ENCODE peak calls at places on chromosomes 5 and 9, in ten cellular contexts. One of them, this sample, is unnamed.

GRCh38 chr9:78097541-78097940 is 65.9 kb upstream of the GNAQ start:
- DNase-seq in CD4-positive, alpha-beta T cell: no peak
- DNase-seq in heart left ventricle: no peak
- DNase-seq in heart right ventricle: no peak
- DNase-seq in glutamatergic neuron: no peak
- DNase-seq in sigmoid colon: no peak
- DNase-seq in endothelial cell: no peak
- DNase-seq in dorsolateral prefrontal cortex: no peak
- DNase-seq in epithelial cell of esophagus: no peak
- DNase-seq in uterus: no peak
- DNase-seq in this sample: no peak

GRCh38 chr5:149358294-149358651 is 427 bp downstream of the PCYOX1L start:
- DNase-seq in CD4-positive, alpha-beta T cell: peak; percentile 47
- DNase-seq in heart left ventricle: peak; percentile 52
- DNase-seq in heart right ventricle: peak; percentile 47
- DNase-seq in glutamatergic neuron: peak; percentile 59
- DNase-seq in sigmoid colon: peak; percentile 86
- DNase-seq in endothelial cell: peak; percentile 18
- DNase-seq in dorsolateral prefrontal cortex: peak; percentile 35
- DNase-seq in epithelial cell of esophagus: peak; percentile 10
- DNase-seq in uterus: peak; percentile 48
- DNase-seq in this sample: peak; percentile 34

GRCh38 chr5:170681013-170681433 is 102.5 kb upstream of the GABRP start:
- DNase-seq in CD4-positive, alpha-beta T cell: no peak
- DNase-seq in heart left ventricle: peak; percentile 19
- DNase-seq in heart right ventricle: peak; percentile 21
- DNase-seq in glutamatergic neuron: peak; percentile 31
- DNase-seq in sigmoid colon: no peak
- DNase-seq in endothelial cell: peak; percentile 82
- DNase-seq in dorsolateral prefrontal cortex: no peak
- DNase-seq in epithelial cell of esophagus: peak; percentile 53
- DNase-seq in uterus: no peak
- DNase-seq in this sample: no peak

GRCh38 chr9:123649909-123650308 is 280.0 kb downstream of the DENND1A start:
- DNase-seq in CD4-positive, alpha-beta T cell: no peak
- DNase-seq in heart left ventricle: no peak
- DNase-seq in heart right ventricle: no peak
- DNase-seq in glutamatergic neuron: no peak
- DNase-seq in sigmoid colon: no peak
- DNase-seq in endothelial cell: no peak
- DNase-seq in dorsolateral prefrontal cortex: no peak
- DNase-seq in epithelial cell of esophagus: no peak
- DNase-seq in uterus: no peak
- DNase-seq in this sample: no peak

GRCh38 chr5:58381566-58381965 is 78.3 kb downstream of the PLK2 start:
- DNase-seq in CD4-positive, alpha-beta T cell: no peak
- DNase-seq in heart left ventricle: no peak
- DNase-seq in heart right ventricle: no peak
- DNase-seq in glutamatergic neuron: no peak
- DNase-seq in sigmoid colon: no peak
- DNase-seq in endothelial cell: no peak
- DNase-seq in dorsolateral prefrontal cortex: no peak
- DNase-seq in epithelial cell of esophagus: no peak
- DNase-seq in uterus: no peak
- DNase-seq in this sample: no peak

GRCh38 chr5:9343146-9343850 is 202.6 kb downstream of the SEMA5A start:
- DNase-seq in CD4-positive, alpha-beta T cell: no peak
- DNase-seq in heart left ventricle: no peak
- DNase-seq in heart right ventricle: no peak
- DNase-seq in glutamatergic neuron: no peak
- DNase-seq in sigmoid colon: no peak
- DNase-seq in endothelial cell: no peak
- DNase-seq in dorsolateral prefrontal cortex: no peak
- DNase-seq in epithelial cell of esophagus: peak; percentile 66
- DNase-seq in uterus: no peak
- DNase-seq in this sample: no peak

GRCh38 chr5:67166460-67166871 is 30.1 kb downstream of the CD180 start:
- DNase-seq in CD4-positive, alpha-beta T cell: peak; percentile 74
- DNase-seq in heart left ventricle: peak; percentile 55
- DNase-seq in heart right ventricle: peak; percentile 61
- DNase-seq in glutamatergic neuron: no peak
- DNase-seq in sigmoid colon: peak; percentile 70
- DNase-seq in endothelial cell: no peak
- DNase-seq in dorsolateral prefrontal cortex: no peak
- DNase-seq in epithelial cell of esophagus: peak; percentile 30
- DNase-seq in uterus: no peak
- DNase-seq in this sample: peak; percentile 48

GRCh38 chr5:173786296-173787187 is 101.6 kb upstream of the CPEB4 start:
- DNase-seq in CD4-positive, alpha-beta T cell: no peak
- DNase-seq in heart left ventricle: no peak
- DNase-seq in heart right ventricle: no peak
- DNase-seq in glutamatergic neuron: no peak
- DNase-seq in sigmoid colon: no peak
- DNase-seq in endothelial cell: no peak
- DNase-seq in dorsolateral prefrontal cortex: no peak
- DNase-seq in epithelial cell of esophagus: no peak
- DNase-seq in uterus: no peak
- DNase-seq in this sample: no peak

GRCh38 chr9:38619556-38620447 is 594 bp downstream of the ANKRD18A start:
- DNase-seq in CD4-positive, alpha-beta T cell: peak; percentile 43
- DNase-seq in heart left ventricle: no peak
- DNase-seq in heart right ventricle: no peak
- DNase-seq in glutamatergic neuron: peak; percentile 34
- DNase-seq in sigmoid colon: no peak
- DNase-seq in endothelial cell: peak; percentile 18
- DNase-seq in dorsolateral prefrontal cortex: no peak
- DNase-seq in epithelial cell of esophagus: peak; percentile 22
- DNase-seq in uterus: no peak
- DNase-seq in this sample: no peak

GRCh38 chr5:43007911-43008368 is 32.2 kb downstream of the ANXA2R start:
- DNase-seq in CD4-positive, alpha-beta T cell: peak; percentile 83
- DNase-seq in heart left ventricle: peak; percentile 63
- DNase-seq in heart right ventricle: peak; percentile 67
- DNase-seq in glutamatergic neuron: peak; percentile 72
- DNase-seq in sigmoid colon: peak; percentile 78
- DNase-seq in endothelial cell: peak; percentile 68
- DNase-seq in dorsolateral prefrontal cortex: no peak
- DNase-seq in epithelial cell of esophagus: peak; percentile 75
- DNase-seq in uterus: peak; percentile 48
- DNase-seq in this sample: no peak

GRCh38 chr5:142636698-142637324 is 49.1 kb downstream of the FGF1 start:
- DNase-seq in CD4-positive, alpha-beta T cell: no peak
- DNase-seq in heart left ventricle: no peak
- DNase-seq in heart right ventricle: no peak
- DNase-seq in glutamatergic neuron: no peak
- DNase-seq in sigmoid colon: no peak
- DNase-seq in endothelial cell: no peak
- DNase-seq in dorsolateral prefrontal cortex: no peak
- DNase-seq in epithelial cell of esophagus: no peak
- DNase-seq in uterus: no peak
- DNase-seq in this sample: no peak

GRCh38 chr9:93920401-93920800 is 34.8 kb downstream of the BARX1 start:
- DNase-seq in CD4-positive, alpha-beta T cell: no peak
- DNase-seq in heart left ventricle: no peak
- DNase-seq in heart right ventricle: no peak
- DNase-seq in glutamatergic neuron: no peak
- DNase-seq in sigmoid colon: no peak
- DNase-seq in endothelial cell: no peak
- DNase-seq in dorsolateral prefrontal cortex: no peak
- DNase-seq in epithelial cell of esophagus: no peak
- DNase-seq in uterus: no peak
- DNase-seq in this sample: no peak

GRCh38 chr9:16672501-16672900 is 198.0 kb downstream of the BNC2 start:
- DNase-seq in CD4-positive, alpha-beta T cell: no peak
- DNase-seq in heart left ventricle: no peak
- DNase-seq in heart right ventricle: no peak
- DNase-seq in glutamatergic neuron: no peak
- DNase-seq in sigmoid colon: no peak
- DNase-seq in endothelial cell: no peak
- DNase-seq in dorsolateral prefrontal cortex: no peak
- DNase-seq in epithelial cell of esophagus: no peak
- DNase-seq in uterus: no peak
- DNase-seq in this sample: no peak

GRCh38 chr9:98908897-98909634 is 34.6 kb upstream of the COL15A1 start:
- DNase-seq in CD4-positive, alpha-beta T cell: no peak
- DNase-seq in heart left ventricle: no peak
- DNase-seq in heart right ventricle: no peak
- DNase-seq in glutamatergic neuron: no peak
- DNase-seq in sigmoid colon: no peak
- DNase-seq in endothelial cell: no peak
- DNase-seq in dorsolateral prefrontal cortex: no peak
- DNase-seq in epithelial cell of esophagus: no peak
- DNase-seq in uterus: no peak
- DNase-seq in this sample: no peak

GRCh38 chr9:134585746-134586706 is 55.6 kb upstream of the COL5A1 start:
- DNase-seq in CD4-positive, alpha-beta T cell: peak; percentile 25
- DNase-seq in heart left ventricle: no peak
- DNase-seq in heart right ventricle: no peak
- DNase-seq in glutamatergic neuron: peak; percentile 50
- DNase-seq in sigmoid colon: no peak
- DNase-seq in endothelial cell: no peak
- DNase-seq in dorsolateral prefrontal cortex: no peak
- DNase-seq in epithelial cell of esophagus: no peak
- DNase-seq in uterus: peak; percentile 8
- DNase-seq in this sample: no peak
- TF ChIP-seq CTCF in CD4-positive, alpha-beta T cell: no peak
- TF ChIP-seq CTCF in heart left ventricle: no peak
- TF ChIP-seq CTCF in heart right ventricle: no peak
- TF ChIP-seq CTCF in glutamatergic neuron: no peak
- TF ChIP-seq CTCF in sigmoid colon: no peak
- TF ChIP-seq CTCF in endothelial cell: no peak
- TF ChIP-seq CTCF in dorsolateral prefrontal cortex: no peak
- TF ChIP-seq CTCF in epithelial cell of esophagus: no peak
- TF ChIP-seq CTCF in uterus: no peak
- TF ChIP-seq CTCF in this sample: no peak

GRCh38 chr9:136313111-136314055 is 9.5 kb upstream of the CCDC187 start:
- DNase-seq in CD4-positive, alpha-beta T cell: no peak
- DNase-seq in heart left ventricle: no peak
- DNase-seq in heart right ventricle: peak; percentile 6
- DNase-seq in glutamatergic neuron: no peak
- DNase-seq in sigmoid colon: no peak
- DNase-seq in endothelial cell: no peak
- DNase-seq in dorsolateral prefrontal cortex: no peak
- DNase-seq in epithelial cell of esophagus: no peak
- DNase-seq in uterus: no peak
- DNase-seq in this sample: no peak
- TF ChIP-seq CTCF in CD4-positive, alpha-beta T cell: no peak
- TF ChIP-seq CTCF in heart left ventricle: no peak
- TF ChIP-seq CTCF in heart right ventricle: no peak
- TF ChIP-seq CTCF in glutamatergic neuron: no peak
- TF ChIP-seq CTCF in sigmoid colon: no peak
- TF ChIP-seq CTCF in endothelial cell: no peak
- TF ChIP-seq CTCF in dorsolateral prefrontal cortex: no peak
- TF ChIP-seq CTCF in epithelial cell of esophagus: no peak
- TF ChIP-seq CTCF in uterus: no peak
- TF ChIP-seq CTCF in this sample: no peak

DNA sequence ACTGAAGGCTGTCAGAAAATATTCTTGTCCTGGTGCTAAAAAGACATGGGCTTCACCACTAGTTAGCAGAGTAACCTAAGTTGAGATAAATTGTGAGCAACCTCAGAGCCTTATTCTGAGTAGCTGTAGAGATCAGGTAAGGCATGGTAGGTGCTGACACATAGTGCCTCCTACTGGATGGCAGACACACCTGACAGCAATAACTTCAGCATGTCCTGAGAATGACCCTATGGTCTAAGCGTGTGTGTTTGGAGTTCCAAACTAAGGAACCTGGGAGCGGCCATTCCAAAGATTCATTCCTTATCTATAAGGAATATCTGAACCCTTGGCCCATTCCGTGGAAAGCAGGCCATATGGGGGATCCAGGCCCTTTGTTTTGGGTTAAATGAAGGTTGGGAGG is 46.0 kb downstream of the SLC28A3 start:
- DNase-seq in CD4-positive, alpha-beta T cell: no peak
- DNase-seq in heart left ventricle: no peak
- DNase-seq in heart right ventricle: no peak
- DNase-seq in glutamatergic neuron: no peak
- DNase-seq in sigmoid colon: no peak
- DNase-seq in endothelial cell: no peak
- DNase-seq in dorsolateral prefrontal cortex: no peak
- DNase-seq in epithelial cell of esophagus: no peak
- DNase-seq in uterus: no peak
- DNase-seq in this sample: no peak
- TF ChIP-seq CTCF in CD4-positive, alpha-beta T cell: no peak
- TF ChIP-seq CTCF in heart left ventricle: no peak
- TF ChIP-seq CTCF in heart right ventricle: no peak
- TF ChIP-seq CTCF in glutamatergic neuron: no peak
- TF ChIP-seq CTCF in sigmoid colon: no peak
- TF ChIP-seq CTCF in endothelial cell: no peak
- TF ChIP-seq CTCF in dorsolateral prefrontal cortex: no peak
- TF ChIP-seq CTCF in epithelial cell of esophagus: no peak
- TF ChIP-seq CTCF in uterus: no peak
- TF ChIP-seq CTCF in this sample: no peak

GRCh38 chr5:122447072-122447471 is 135.0 kb downstream of the SNCAIP start:
- DNase-seq in CD4-positive, alpha-beta T cell: no peak
- DNase-seq in heart left ventricle: no peak
- DNase-seq in heart right ventricle: no peak
- DNase-seq in glutamatergic neuron: no peak
- DNase-seq in sigmoid colon: no peak
- DNase-seq in endothelial cell: no peak
- DNase-seq in dorsolateral prefrontal cortex: no peak
- DNase-seq in epithelial cell of esophagus: no peak
- DNase-seq in uterus: no peak
- DNase-seq in this sample: no peak

GRCh38 chr5:122447941-122448340 is 135.9 kb downstream of the SNCAIP start:
- DNase-seq in CD4-positive, alpha-beta T cell: no peak
- DNase-seq in heart left ventricle: no peak
- DNase-seq in heart right ventricle: no peak
- DNase-seq in glutamatergic neuron: no peak
- DNase-seq in sigmoid colon: no peak
- DNase-seq in endothelial cell: no peak
- DNase-seq in dorsolateral prefrontal cortex: no peak
- DNase-seq in epithelial cell of esophagus: no peak
- DNase-seq in uterus: no peak
- DNase-seq in this sample: no peak

GRCh38 chr5:122444411-122444810 is 132.4 kb downstream of the SNCAIP start:
- DNase-seq in CD4-positive, alpha-beta T cell: no peak
- DNase-seq in heart left ventricle: no peak
- DNase-seq in heart right ventricle: no peak
- DNase-seq in glutamatergic neuron: no peak
- DNase-seq in sigmoid colon: no peak
- DNase-seq in endothelial cell: no peak
- DNase-seq in dorsolateral prefrontal cortex: no peak
- DNase-seq in epithelial cell of esophagus: no peak
- DNase-seq in uterus: no peak
- DNase-seq in this sample: no peak

GRCh38 chr5:122442938-122443337 is 130.9 kb downstream of the SNCAIP start:
- DNase-seq in CD4-positive, alpha-beta T cell: no peak
- DNase-seq in heart left ventricle: no peak
- DNase-seq in heart right ventricle: no peak
- DNase-seq in glutamatergic neuron: no peak
- DNase-seq in sigmoid colon: no peak
- DNase-seq in endothelial cell: no peak
- DNase-seq in dorsolateral prefrontal cortex: no peak
- DNase-seq in epithelial cell of esophagus: no peak
- DNase-seq in uterus: no peak
- DNase-seq in this sample: no peak

DNA sequence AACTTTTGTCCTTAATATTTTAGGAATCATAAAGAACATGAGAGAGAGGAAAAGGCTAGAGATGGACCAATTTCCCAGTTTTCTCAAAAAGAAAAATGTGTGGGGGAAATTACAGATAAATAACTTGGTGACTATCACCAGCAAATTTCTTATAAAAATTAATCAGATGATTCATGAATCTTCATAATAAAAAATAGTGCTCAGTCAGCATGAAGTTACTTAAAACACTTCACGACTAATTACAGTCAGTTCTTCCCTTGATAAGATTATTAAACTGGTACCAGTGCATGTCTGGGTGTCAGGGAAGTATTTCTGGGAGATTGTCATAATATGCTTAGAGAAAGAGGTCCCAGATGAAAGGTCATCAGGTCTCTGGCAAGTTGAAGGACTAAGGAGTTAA is 133.0 kb downstream of the SNCAIP start:
- DNase-seq in CD4-positive, alpha-beta T cell: no peak
- DNase-seq in heart left ventricle: no peak
- DNase-seq in heart right ventricle: no peak
- DNase-seq in glutamatergic neuron: no peak
- DNase-seq in sigmoid colon: no peak
- DNase-seq in endothelial cell: no peak
- DNase-seq in dorsolateral prefrontal cortex: no peak
- DNase-seq in epithelial cell of esophagus: no peak
- DNase-seq in uterus: no peak
- DNase-seq in this sample: no peak
- TF ChIP-seq CTCF in CD4-positive, alpha-beta T cell: no peak
- TF ChIP-seq CTCF in heart left ventricle: no peak
- TF ChIP-seq CTCF in heart right ventricle: no peak
- TF ChIP-seq CTCF in glutamatergic neuron: no peak
- TF ChIP-seq CTCF in sigmoid colon: no peak
- TF ChIP-seq CTCF in endothelial cell: no peak
- TF ChIP-seq CTCF in dorsolateral prefrontal cortex: no peak
- TF ChIP-seq CTCF in epithelial cell of esophagus: no peak
- TF ChIP-seq CTCF in uterus: no peak
- TF ChIP-seq CTCF in this sample: no peak